ENCODE peak calls at places on chromosomes 13 and 19, in eight cellular contexts. E is transverse colon, S is lung, M is uterus, L is right cardiac atrium, H is fibroblast of lung, V is colonic mucosa, P is tibial nerve. R is an unnamed sample. For H3K4me1, the result is how much of the 10 kb centered on the place peaks cover.

GRCh38 chr13:99228737-99229691 is 28.4 kb downstream of the UBAC2 start:
- DNase-seq in E (no peak), H (peak), V (no peak), P (no peak), L (no peak), S (no peak), M (no peak), R (no peak)

GRCh38 chr19:7348587-7349230 is at the start of gene ARHGEF18:
- DNase-seq in H (no peak), S (peak), E (peak), V (no peak), M (no peak), L (peak), P (no peak), R (no peak)

GRCh38 chr19:3898426-3898825 is 17.9 kb downstream of the ATCAY start:
- DNase-seq in E (no peak), L (no peak), M (no peak), P (no peak), S (no peak), V (no peak), H (no peak), R (no peak)

GRCh38 chr13:113635048-113635420 is 23.0 kb downstream of the ATP4B start:
- DNase-seq in M (no peak), H (no peak), V (no peak), P (no peak), E (no peak), S (no peak), L (peak), R (no peak)

GRCh38 chr13:26029581-26030136 is 22.2 kb downstream of the SHISA2 start:
- DNase-seq in H (no peak), E (no peak), M (no peak), V (no peak), P (no peak), L (no peak), S (no peak), R (no peak)

GRCh38 chr19:52453324-52454094 is at the start of gene ZNF578:
- DNase-seq in M (peak), L (peak), E (peak), P (peak), H (peak), S (peak), V (peak), R (peak)

GRCh38 chr13:94006271-94006670 is 473.2 kb downstream of the DCT start:
- DNase-seq in S (no peak), P (no peak), E (no peak), V (no peak), L (no peak), H (no peak), M (no peak), R (peak)

GRCh38 chr19:11025006-11025405 is 64.2 kb downstream of the SMARCA4 start:
- DNase-seq in M (no peak), E (no peak), V (no peak), H (no peak), P (no peak), S (no peak), L (no peak), R (no peak)

GRCh38 chr13:30457306-30457891 is 8.3 kb downstream of the HMGB1 start:
- DNase-seq in V (no peak), M (no peak), S (no peak), E (no peak), L (no peak), P (no peak), H (no peak), R (no peak)

GRCh38 chr19:45124021-45124420 is 31.0 kb downstream of the PPP1R37 start:
- DNase-seq in H (no peak), M (no peak), E (no peak), V (no peak), S (no peak), L (peak), P (no peak), R (no peak)

GRCh38 chr13:73417012-73417615 is 358.3 kb downstream of the KLF5 start:
- DNase-seq in M (no peak), E (no peak), S (no peak), P (no peak), V (no peak), L (no peak), H (no peak), R (no peak)

GRCh38 chr13:65725001-65725400 is 1505.1 kb downstream of the PCDH9 start:
- DNase-seq in M (no peak), L (no peak), H (peak), S (no peak), V (no peak), P (no peak), E (no peak), R (no peak)

GRCh38 chr19:5480427-5480836 is 25.2 kb downstream of the ZNRF4 start:
- DNase-seq in P (no peak), L (peak), M (no peak), V (peak), E (peak), H (no peak), S (no peak), R (no peak)

GRCh38 chr13:112245179-112245724 is 130.9 kb upstream of the SPACA7 start:
- DNase-seq in P (no peak), L (no peak), V (no peak), E (no peak), H (no peak), M (no peak), S (peak), R (no peak)

GRCh38 chr13:88288326-88288725 is 617.2 kb downstream of the SLITRK5 start:
- DNase-seq in L (no peak), E (no peak), V (no peak), H (no peak), P (no peak), M (no peak), S (no peak), R (no peak)

GRCh38 chr13:48496796-48497195 is 36.1 kb downstream of the RCBTB2 start:
- DNase-seq in H (no peak), V (no peak), S (no peak), L (no peak), P (no peak), E (no peak), M (no peak), R (no peak)

GRCh38 chr19:44141191-44142013 is at the start of gene ZNF234:
- DNase-seq in M (peak), L (peak), V (peak), P (peak), H (peak), S (peak), E (peak), R (peak)

GRCh38 chr13:25232937-25233515 is 54.3 kb downstream of the MTMR6 start:
- DNase-seq in M (no peak), P (no peak), E (no peak), S (no peak), L (no peak), V (no peak), H (peak), R (no peak)

GRCh38 chr19:49436381-49437017 is 4.8 kb downstream of the SLC17A7 start:
- DNase-seq in V (peak), S (no peak), P (no peak), M (no peak), H (no peak), L (peak), E (no peak), R (no peak)

GRCh38 chr13:21849323-21849722 is 178.4 kb downstream of the FGF9 start:
- DNase-seq in E (no peak), M (no peak), V (no peak), L (no peak), H (no peak), S (no peak), P (no peak), R (no peak)

GRCh38 chr13:27599845-27600553 is 20.3 kb downstream of the LNX2 start:
- DNase-seq in L (no peak), H (peak), S (no peak), V (no peak), P (no peak), M (no peak), E (no peak), R (no peak)

GRCh38 chr19:10428996-10429381 is 8.7 kb downstream of the PDE4A start:
- DNase-seq in H (no peak), V (no peak), P (no peak), S (no peak), M (no peak), L (no peak), E (no peak), R (no peak)

GRCh38 chr13:31556376-31556775 is 182.9 kb upstream of the RXFP2 start:
- DNase-seq in M (no peak), V (no peak), L (no peak), P (no peak), S (no peak), E (no peak), H (peak), R (no peak)

GRCh38 chr13:98110749-98111148 is 32.1 kb upstream of the FARP1 start:
- DNase-seq in P (no peak), S (no peak), V (no peak), E (no peak), H (no peak), L (no peak), M (no peak), R (no peak)

GRCh38 chr13:112203614-112204013 is 136.7 kb downstream of the SOX1 start:
- DNase-seq in H (no peak), S (no peak), P (no peak), E (no peak), V (no peak), M (no peak), L (no peak), R (no peak)

GRCh38 chr13:77861716-77862115 is 56.9 kb downstream of the EDNRB start:
- DNase-seq in P (no peak), H (no peak), V (no peak), M (no peak), S (no peak), E (no peak), L (no peak), R (no peak)

GRCh38 chr19:5627395-5627904 is 4.6 kb downstream of the SAFB start:
- DNase-seq in E (peak), S (peak), M (no peak), V (peak), P (peak), L (peak), H (peak), R (no peak)

GRCh38 chr13:79392882-79393563 is 13.0 kb downstream of the RBM26 start:
- DNase-seq in S (no peak), H (peak), E (no peak), L (no peak), M (no peak), V (no peak), P (no peak), R (no peak)

GRCh38 chr19:38638461-38638860 is 9.0 kb upstream of the ACTN4 start:
- DNase-seq in P (no peak), E (no peak), H (no peak), M (no peak), L (peak), S (no peak), V (no peak), R (no peak)

GRCh38 chr19:38635483-38636399 is 11.7 kb upstream of the ACTN4 start:
- DNase-seq in P (no peak), M (no peak), S (no peak), E (no peak), H (no peak), V (peak), L (peak), R (no peak)

GRCh38 chr19:38632476-38633213 is 13.7 kb downstream of the EIF3K start:
- DNase-seq in M (no peak), E (no peak), P (no peak), V (no peak), H (no peak), S (no peak), L (peak), R (no peak)

GRCh38 chr19:38639679-38640078 is 7.8 kb upstream of the ACTN4 start:
- DNase-seq in V (no peak), S (no peak), E (no peak), P (no peak), M (no peak), H (no peak), L (no peak), R (no peak)

DNA sequence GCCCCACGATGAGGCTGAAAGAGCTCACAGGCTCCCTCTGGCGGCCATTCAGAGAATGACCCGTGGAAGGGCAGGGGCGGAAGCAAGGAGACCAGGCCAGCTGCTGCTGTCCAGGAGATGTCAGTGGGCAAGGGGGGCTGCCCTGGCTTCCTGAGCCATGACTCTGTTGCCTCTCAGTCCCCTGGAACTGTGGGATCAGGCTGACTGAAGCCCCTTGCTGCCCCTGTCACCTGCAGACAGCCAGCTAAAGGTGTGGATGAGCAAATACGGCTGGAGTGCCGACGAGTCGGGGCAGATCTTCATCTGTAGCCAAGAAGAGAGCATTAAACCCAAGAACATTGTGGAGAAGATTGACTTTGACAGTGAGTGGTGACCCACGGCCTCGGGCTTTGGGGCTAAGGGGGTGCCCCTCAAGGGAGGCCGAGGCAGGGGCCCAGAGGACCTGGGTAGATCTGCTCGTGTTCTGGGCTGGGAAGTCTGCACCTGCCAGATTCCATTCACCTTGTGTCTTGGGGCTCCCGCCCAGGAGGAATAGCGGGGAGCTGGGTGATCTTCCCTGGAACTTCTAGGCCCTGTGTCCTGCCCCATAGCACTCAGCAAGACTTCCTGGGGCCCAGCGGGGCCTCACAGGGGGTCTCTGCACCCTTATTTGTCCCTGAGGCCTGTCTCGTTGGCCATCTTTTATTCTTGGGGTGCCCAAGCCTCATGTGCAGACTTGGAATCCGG is 12.5 kb upstream of the ACTN4 start:
- DNase-seq in L (peak), H (peak), V (peak), P (peak), E (peak), S (peak), M (peak), R (peak)
- H3K4me1 ChIP-seq in L (under half), H (under half), V (under half), P (under half), E (under half), S (under half), M (under half), R (under half)

DNA sequence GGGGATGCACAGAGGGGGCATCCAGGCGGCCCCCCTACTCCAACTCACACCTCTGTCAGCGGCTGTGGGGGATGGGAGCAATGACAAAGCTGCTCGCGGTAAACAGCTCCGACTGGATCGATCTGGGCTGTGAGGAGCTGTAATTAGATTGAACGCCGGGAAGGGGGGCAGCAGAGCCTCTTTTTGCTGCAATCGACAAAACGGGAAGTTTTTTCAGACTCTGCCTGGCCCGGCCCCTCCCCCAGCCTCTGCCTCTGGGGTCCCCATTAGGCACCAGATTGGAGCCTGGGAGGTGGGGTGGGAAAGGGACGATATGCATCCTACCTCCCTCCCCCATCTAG is 16.3 kb downstream of the ONECUT3 start:
- DNase-seq in M (no peak), S (no peak), L (no peak), E (no peak), H (no peak), P (no peak), V (no peak), R (no peak)
- H3K4me1 ChIP-seq in M (under half), S (under half), L (under half), E (under half), H (under half), P (under half), V (under half), R (under half)

DNA sequence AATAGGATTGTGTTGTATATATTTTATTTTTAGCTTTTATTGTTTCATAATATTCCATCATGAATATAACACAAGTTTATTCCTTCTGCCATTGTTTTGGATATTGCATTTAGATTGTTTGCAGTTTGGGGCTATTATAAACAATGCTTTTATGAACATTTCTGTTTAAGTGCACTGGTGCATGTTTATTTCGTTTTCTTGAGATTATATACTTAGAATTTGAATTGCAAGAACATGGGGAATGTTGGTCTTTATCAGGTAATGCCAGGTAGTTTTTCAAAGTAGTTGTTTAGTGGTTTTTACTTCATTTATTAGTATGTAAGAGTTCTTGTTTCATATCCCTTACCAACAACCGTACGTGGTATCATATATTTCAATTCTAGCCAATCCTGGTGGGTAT is 4.3 kb downstream of the LSM14A start:
- DNase-seq in E (no peak), L (no peak), M (no peak), S (no peak), P (no peak), V (no peak), H (no peak), R (no peak)
- H3K4me1 ChIP-seq in E (half or more), L (under half), M (under half), S (under half), P (half or more), V (under half), H (under half), R (under half)

GRCh38 chr13:41006951-41007350 is 12.2 kb downstream of the ELF1 start:
- DNase-seq in V (no peak), S (no peak), P (no peak), L (no peak), H (no peak), M (no peak), E (no peak), R (no peak)
- H3K4me1 ChIP-seq in V (under half), S (under half), P (under half), L (under half), H (under half), M (under half), E (under half), R (under half)

GRCh38 chr19:17074628-17075034 is 621 bp downstream of the HAUS8 start:
- DNase-seq in V (no peak), L (no peak), M (no peak), E (no peak), P (no peak), H (no peak), S (no peak), R (no peak)

GRCh38 chr19:17069249-17069648 is 6.0 kb downstream of the HAUS8 start:
- DNase-seq in H (no peak), E (no peak), S (no peak), L (no peak), P (no peak), V (no peak), M (no peak), R (no peak)

GRCh38 chr19:17073869-17074627 is 1.2 kb downstream of the HAUS8 start:
- DNase-seq in M (no peak), V (peak), L (peak), S (no peak), E (peak), H (no peak), P (no peak), R (no peak)

GRCh38 chr19:17070421-17070820 is 4.8 kb downstream of the HAUS8 start:
- DNase-seq in V (no peak), M (no peak), S (no peak), L (no peak), E (no peak), H (no peak), P (no peak), R (no peak)

DNA sequence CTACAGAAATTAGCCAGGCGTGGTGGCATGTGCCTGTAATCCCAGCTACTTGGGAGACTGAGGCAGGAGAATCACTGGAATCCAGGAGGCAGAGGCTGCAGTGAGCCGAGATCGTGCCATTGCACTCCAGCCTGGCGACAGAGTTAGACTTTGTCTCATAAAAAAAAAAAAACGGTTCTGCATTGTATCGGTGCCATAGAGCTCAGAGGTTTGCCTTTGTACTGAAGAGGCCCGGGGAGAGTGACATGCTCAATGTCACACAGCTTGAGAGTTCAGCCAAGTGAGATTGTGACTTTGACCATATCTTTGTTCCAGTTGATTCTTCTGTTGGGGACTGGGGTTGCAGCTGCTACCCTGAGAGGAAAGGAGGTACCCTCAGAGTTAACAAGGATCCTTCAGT is 4.3 kb downstream of the HAUS8 start:
- DNase-seq in E (no peak), P (no peak), H (no peak), M (no peak), V (no peak), S (no peak), L (no peak), R (no peak)
- H3K4me1 ChIP-seq in E (under half), P (under half), H (under half), M (under half), V (under half), S (under half), L (under half), R (under half)

GRCh38 chr19:16373989-16374388 is 49.4 kb downstream of the KLF2 start:
- DNase-seq in P (no peak), V (no peak), S (no peak), L (no peak), E (no peak), H (no peak), M (no peak), R (no peak)

GRCh38 chr19:16373539-16373938 is 48.9 kb downstream of the KLF2 start:
- DNase-seq in H (peak), P (peak), S (no peak), L (peak), E (no peak), M (peak), V (no peak), R (no peak)

GRCh38 chr19:16372065-16372915 is 47.7 kb downstream of the KLF2 start:
- DNase-seq in S (no peak), V (no peak), P (no peak), H (no peak), L (no peak), M (no peak), E (no peak), R (no peak)

GRCh38 chr19:16374436-16374835 is 49.8 kb downstream of the KLF2 start:
- DNase-seq in S (no peak), V (no peak), P (no peak), E (no peak), M (no peak), H (no peak), L (no peak), R (no peak)

GRCh38 chr19:16373079-16373478 is 48.5 kb downstream of the KLF2 start:
- DNase-seq in V (no peak), S (no peak), E (no peak), L (no peak), M (no peak), H (no peak), P (no peak), R (no peak)
- H3K4me1 ChIP-seq in V (under half), S (under half), E (under half), L (under half), M (under half), H (under half), P (under half), R (under half)